ENCODE peak calls at places on chromosome 21, in nine cellular contexts. W is anterior cingulate cortex; I is KBM-7; T is CD4-positive, alpha-beta T cell; A is AG10803; M is stimulated activated CD4-positive, alpha-beta T cell treated with anti-CD3 and anti-CD28 coated beads, Interleukin-15, amount 100 ng/mL, for 1 hour; L is NCI-H1092; N is NCI-H774; B is NCI-H1436. Z is an unnamed sample.

GRCh38 chr21:41752231-41752681 is 14.6 kb downstream of the RIPK4 start:
- DNase-seq in W (no peak), I (no peak), T (no peak), A (peak; percentile 83), M (no peak), L (no peak), N (no peak), B (no peak), Z (peak; percentile 88)

GRCh38 chr21:36756527-36756926 is 57.6 kb downstream of the SIM2 start:
- DNase-seq in W (no peak), I (peak; percentile 27), T (no peak), A (peak; percentile 28), M (no peak), L (no peak), N (no peak), B (no peak), Z (peak; percentile 52)

GRCh38 chr21:27477321-27477720 is 510.4 kb upstream of the ADAMTS5 start:
- DNase-seq in W (no peak), I (no peak), T (no peak), A (peak; percentile 75), M (no peak), L (no peak), N (no peak), B (no peak), Z (no peak)

GRCh38 chr21:46120301-46121285 is 22.7 kb downstream of the COL6A2 start:
- DNase-seq in W (no peak), I (no peak), T (no peak), A (no peak), M (no peak), L (no peak), N (no peak), B (no peak), Z (no peak)

GRCh38 chr21:43340491-43341348 is 86.2 kb downstream of the SIK1 start:
- DNase-seq in W (no peak), I (no peak), T (no peak), A (peak; percentile 76), M (no peak), L (no peak), N (no peak), B (no peak), Z (peak; percentile 91)

GRCh38 chr21:35052786-35053185 is 3.7 kb upstream of the RUNX1 start:
- DNase-seq in W (no peak), I (no peak), T (no peak), A (no peak), M (no peak), L (no peak), N (no peak), B (no peak), Z (no peak)

GRCh38 chr21:35424122-35424521 is 375.0 kb upstream of the RUNX1 start:
- DNase-seq in W (no peak), I (no peak), T (no peak), A (peak; percentile 19), M (no peak), L (no peak), N (no peak), B (no peak), Z (no peak)

GRCh38 chr21:32021319-32022027 is 148.7 kb downstream of the HUNK start:
- DNase-seq in W (peak; percentile 53), I (no peak), T (no peak), A (no peak), M (no peak), L (peak; percentile 81), N (no peak), B (no peak), Z (no peak)

GRCh38 chr21:28521932-28522826 is 470.5 kb downstream of the LTN1 start:
- DNase-seq in W (no peak), I (peak; percentile 2), T (no peak), A (peak; percentile 75), M (no peak), L (no peak), N (no peak), B (no peak), Z (peak; percentile 59)

GRCh38 chr21:36209626-36210171 is 53.1 kb downstream of the DOP1B start:
- DNase-seq in W (no peak), I (peak; percentile 69), T (peak; percentile 29), A (peak; percentile 52), M (no peak), L (peak; percentile 23), N (peak; percentile 54), B (peak; percentile 35), Z (peak; percentile 70)

GRCh38 chr21:37338671-37339526 is 27.7 kb upstream of the DYRK1A start:
- DNase-seq in W (no peak), I (peak; percentile 29), T (no peak), A (peak; percentile 95), M (no peak), L (no peak), N (no peak), B (no peak), Z (peak; percentile 100)

GRCh38 chr21:39444406-39445145 is 1.0 kb downstream of the LCA5L start:
- DNase-seq in W (no peak), I (no peak), T (no peak), A (peak; percentile 60), M (no peak), L (no peak), N (no peak), B (no peak), Z (peak; percentile 59)

GRCh38 chr21:35325953-35326352 is 276.9 kb upstream of the RUNX1 start:
- DNase-seq in W (no peak), I (no peak), T (no peak), A (no peak), M (no peak), L (no peak), N (no peak), B (no peak), Z (no peak)

GRCh38 chr21:35035581-35035980 is 13.5 kb downstream of the RUNX1 start:
- DNase-seq in W (no peak), I (no peak), T (no peak), A (no peak), M (no peak), L (no peak), N (no peak), B (no peak), Z (no peak)

GRCh38 chr21:45050361-45050785 is 24.0 kb upstream of the ADARB1 start:
- DNase-seq in W (no peak), I (no peak), T (no peak), A (peak; percentile 71), M (no peak), L (no peak), N (no peak), B (no peak), Z (no peak)

GRCh38 chr21:33075128-33075527 is 5.2 kb downstream of the OLIG1 start:
- DNase-seq in W (no peak), I (no peak), T (no peak), A (peak; percentile 13), M (no peak), L (no peak), N (no peak), B (no peak), Z (no peak)

GRCh38 chr21:44303490-44303981 is 3.7 kb downstream of the PFKL start:
- DNase-seq in W (no peak), I (no peak), T (no peak), A (no peak), M (no peak), L (no peak), N (no peak), B (no peak), Z (no peak)

GRCh38 chr21:33268736-33269441 is 2.7 kb downstream of the IL10RB start:
- DNase-seq in W (no peak), I (no peak), T (peak; percentile 53), A (no peak), M (peak; percentile 14), L (peak; percentile 9), N (peak; percentile 90), B (no peak), Z (no peak)

GRCh38 chr21:43930848-43931384 is 65.9 kb downstream of the AGPAT3 start:
- DNase-seq in W (no peak), I (no peak), T (no peak), A (no peak), M (no peak), L (no peak), N (no peak), B (no peak), Z (no peak)

GRCh38 chr21:44449473-44450363 is 5.6 kb upstream of the LRRC3 start:
- DNase-seq in W (no peak), I (no peak), T (no peak), A (no peak), M (no peak), L (no peak), N (no peak), B (no peak), Z (no peak)

GRCh38 chr21:18725653-18726052 is 322.1 kb upstream of the TMPRSS15 start:
- DNase-seq in W (no peak), I (no peak), T (no peak), A (no peak), M (no peak), L (no peak), N (no peak), B (no peak), Z (no peak)

GRCh38 chr21:37862536-37862935 is 53.7 kb downstream of the KCNJ6 start:
- DNase-seq in W (no peak), I (no peak), T (no peak), A (no peak), M (no peak), L (peak; percentile 20), N (peak; percentile 43), B (no peak), Z (peak; percentile 35)

GRCh38 chr21:33047231-33047630 is 21.5 kb downstream of the OLIG2 start:
- DNase-seq in W (no peak), I (no peak), T (no peak), A (peak; percentile 57), M (no peak), L (no peak), N (no peak), B (no peak), Z (peak; percentile 47)

GRCh38 chr21:45853703-45854342 is 127.7 kb upstream of the COL6A1 start:
- DNase-seq in W (no peak), I (no peak), T (no peak), A (no peak), M (no peak), L (peak; percentile 65), N (no peak), B (no peak), Z (no peak)

GRCh38 chr21:46084709-46085108 is 13.2 kb upstream of the COL6A2 start:
- DNase-seq in W (no peak), I (no peak), T (no peak), A (no peak), M (no peak), L (no peak), N (no peak), B (no peak), Z (no peak)

GRCh38 chr21:44000360-44000759 is 11.7 kb upstream of the TRAPPC10 start:
- DNase-seq in W (peak; percentile 79), I (no peak), T (no peak), A (no peak), M (no peak), L (no peak), N (no peak), B (no peak), Z (no peak)

GRCh38 chr21:43352568-43353281 is 74.2 kb downstream of the SIK1 start:
- DNase-seq in W (no peak), I (no peak), T (no peak), A (peak; percentile 24), M (no peak), L (no peak), N (no peak), B (no peak), Z (peak; percentile 19)

GRCh38 chr21:42301371-42302291 is 13.6 kb downstream of the TFF3 start:
- DNase-seq in W (no peak), I (no peak), T (no peak), A (no peak), M (no peak), L (no peak), N (no peak), B (no peak), Z (no peak)

GRCh38 chr21:35234725-35235124 is 185.6 kb upstream of the RUNX1 start:
- DNase-seq in W (no peak), I (peak; percentile 53), T (no peak), A (peak; percentile 80), M (no peak), L (no peak), N (no peak), B (no peak), Z (no peak)

GRCh38 chr21:46634966-46635323 is 529 bp upstream of the PRMT2 start:
- DNase-seq in W (peak; percentile 88), I (peak; percentile 90), T (no peak), A (peak; percentile 90), M (no peak), L (peak; percentile 72), N (peak; percentile 18), B (peak; percentile 56), Z (peak; percentile 90)

GRCh38 chr21:26845750-26846035 is 484 bp upstream of the ADAMTS1 start:
- DNase-seq in W (no peak), I (no peak), T (no peak), A (peak; percentile 25), M (no peak), L (no peak), N (no peak), B (no peak), Z (no peak)

Z was measured in EL.